ENCODE peak calls at places on chromosomes 4 and X, in nine cellular contexts. F, P, O, E, T, R, Q, C and D are unnamed samples.

GRCh38 chrX:51608071-51608470 is 10.6 kb downstream of the CENPVL3 start:
- DNase-seq in F (no peak), P (no peak), O (no peak), E (no peak), T (peak; percentile 59), R (no peak), Q (no peak), C (no peak), D (no peak)

GRCh38 chrX:48992341-48992740 is 9.7 kb downstream of the GRIPAP1 start:
- DNase-seq in F (no peak), P (no peak), O (no peak), E (no peak), T (no peak), R (no peak), Q (no peak), C (no peak), D (no peak)

GRCh38 chrX:107483976-107484726 is 34.7 kb downstream of the FRMPD3 start:
- DNase-seq in F (peak; percentile 63), P (no peak), O (no peak), E (no peak), T (peak; percentile 42), R (no peak), Q (peak; percentile 46), C (no peak), D (no peak)

GRCh38 chr4:125420499-125420898 is 105.7 kb downstream of the FAT4 start:
- DNase-seq in F (peak; percentile 12), P (no peak), O (no peak), E (no peak), T (peak; percentile 38), R (no peak), Q (no peak), C (no peak), D (no peak)

GRCh38 chrX:21374994-21375794 is 976 bp downstream of the CNKSR2 start:
- DNase-seq in F (no peak), P (no peak), O (no peak), E (no peak), T (no peak), R (no peak), Q (no peak), C (no peak), D (no peak)

GRCh38 chr4:113758361-113758760 is 3.2 kb downstream of the CAMK2D start:
- DNase-seq in F (no peak), P (no peak), O (no peak), E (peak; percentile 80), T (peak; percentile 87), R (no peak), Q (no peak), C (no peak), D (no peak)

GRCh38 chr4:145260091-145260490 is 79.7 kb upstream of the OTUD4 start:
- DNase-seq in F (no peak), P (no peak), O (no peak), E (no peak), T (no peak), R (no peak), Q (no peak), C (no peak), D (no peak)

GRCh38 chr4:111937368-111937767 is 207.9 kb upstream of the FAM241A start:
- DNase-seq in F (peak; percentile 22), P (peak; percentile 38), O (no peak), E (no peak), T (peak; percentile 18), R (no peak), Q (no peak), C (no peak), D (peak; percentile 7)

GRCh38 chrX:119477812-119478232 is 9.6 kb downstream of the SLC25A5 start:
- DNase-seq in F (peak; percentile 47), P (no peak), O (peak; percentile 58), E (peak; percentile 52), T (peak; percentile 64), R (no peak), Q (no peak), C (no peak), D (peak; percentile 82)

GRCh38 chr4:3229964-3230363 is 19.0 kb upstream of the MSANTD1 start:
- DNase-seq in F (no peak), P (no peak), O (no peak), E (no peak), T (no peak), R (no peak), Q (peak; percentile 29), C (no peak), D (no peak)

GRCh38 chr4:147793973-147794690 is 62.2 kb downstream of the ARHGAP10 start:
- DNase-seq in F (no peak), P (no peak), O (no peak), E (no peak), T (no peak), R (no peak), Q (no peak), C (no peak), D (no peak)

GRCh38 chr4:111811661-111812060 is 333.6 kb upstream of the FAM241A start:
- DNase-seq in F (no peak), P (no peak), O (no peak), E (no peak), T (no peak), R (no peak), Q (no peak), C (no peak), D (no peak)

GRCh38 chr4:55297346-55297745 is 48.7 kb upstream of the SRD5A3 start:
- DNase-seq in F (no peak), P (no peak), O (peak; percentile 60), E (no peak), T (peak; percentile 20), R (no peak), Q (no peak), C (no peak), D (no peak)

GRCh38 chr4:83114576-83114975 is at the start of gene PLAC8:
- DNase-seq in F (peak; percentile 15), P (peak; percentile 79), O (no peak), E (no peak), T (peak; percentile 33), R (no peak), Q (no peak), C (no peak), D (peak; percentile 37)

GRCh38 chr4:40672528-40673522 is 43.2 kb upstream of the RBM47 start:
- DNase-seq in F (no peak), P (peak; percentile 88), O (peak; percentile 51), E (peak; percentile 95), T (peak; percentile 100), R (peak; percentile 74), Q (no peak), C (no peak), D (no peak)

GRCh38 chr4:57064811-57065711 is 45.1 kb downstream of the IGFBP7 start:
- DNase-seq in F (no peak), P (no peak), O (no peak), E (peak; percentile 95), T (peak; percentile 99), R (no peak), Q (peak; percentile 80), C (peak; percentile 27), D (no peak)

GRCh38 chr4:2583517-2583916 is 47.1 kb downstream of the FAM193A start:
- DNase-seq in F (no peak), P (no peak), O (no peak), E (no peak), T (peak; percentile 25), R (no peak), Q (no peak), C (no peak), D (peak; percentile 31)